ENCODE peak calls at places on chromosomes 2 and 18, in six cellular contexts. N, O, G, E, Y and K are unnamed samples.

GRCh38 chr2:191391171-191391570 is 146.0 kb downstream of the MYO1B start:
- DNase-seq in N (no peak), O (no peak), G (no peak), E (no peak), Y (no peak), K (no peak)

GRCh38 chr2:61910603-61911002 is 5.1 kb downstream of the COMMD1 start:
- DNase-seq in N (no peak), O (no peak), G (no peak), E (no peak), Y (no peak), K (no peak)

GRCh38 chr2:127072380-127072779 is 34.6 kb downstream of the BIN1 start:
- DNase-seq in N (no peak), O (no peak), G (no peak), E (no peak), Y (no peak), K (no peak)

GRCh38 chr2:3189076-3189591 is 188.5 kb downstream of the EIPR1 start:
- DNase-seq in N (no peak), O (no peak), G (no peak), E (no peak), Y (no peak), K (no peak)

GRCh38 chr2:219709261-219709867 is 81.9 kb downstream of the SLC4A3 start:
- DNase-seq in N (no peak), O (no peak), G (no peak), E (no peak), Y (no peak), K (no peak)

GRCh38 chr2:237498341-237498740 is 11.3 kb downstream of the MLPH start:
- DNase-seq in N (peak; percentile 71), O (no peak), G (no peak), E (no peak), Y (no peak), K (no peak)

GRCh38 chr2:238938460-238939055 is 90.7 kb downstream of the TWIST2 start:
- DNase-seq in N (peak; percentile 92), O (no peak), G (no peak), E (peak; percentile 1), Y (no peak), K (no peak)

GRCh38 chr18:44705075-44705474 is 24.4 kb downstream of the SETBP1 start:
- DNase-seq in N (no peak), O (no peak), G (no peak), E (no peak), Y (no peak), K (no peak)

GRCh38 chr2:75076088-75076487 is 117.6 kb downstream of the POLE4 start:
- DNase-seq in N (no peak), O (no peak), G (no peak), E (no peak), Y (no peak), K (no peak)

GRCh38 chr2:974054-974453 is 23.4 kb downstream of the SNTG2 start:
- DNase-seq in N (no peak), O (no peak), G (no peak), E (no peak), Y (no peak), K (no peak)

GRCh38 chr2:239149501-239149900 is 251.3 kb downstream of the HDAC4 start:
- DNase-seq in N (peak; percentile 88), O (no peak), G (no peak), E (no peak), Y (no peak), K (no peak)

GRCh38 chr18:75124551-75124950 is 84.4 kb downstream of the PTGR3 start:
- DNase-seq in N (peak; percentile 81), O (no peak), G (no peak), E (no peak), Y (no peak), K (no peak)

GRCh38 chr2:43084699-43085091 is 141.7 kb downstream of the ZFP36L2 start:
- DNase-seq in N (peak; percentile 85), O (no peak), G (no peak), E (no peak), Y (peak; percentile 75), K (no peak)